ENCODE peak calls at places on chromosomes 12 and 14, in nine cellular contexts. O, T, I, F, U, H, D, C and A are unnamed samples.

GRCh38 chr12:29616664-29617409 is 119.4 kb upstream of the OVCH1 start:
- DNase-seq in D (no peak), U (no peak), O (no peak), H (no peak), F (no peak), I (no peak), T (peak), C (peak), A (no peak)

GRCh38 chr12:93624595-93625294 is 52.3 kb downstream of the SOCS2 start:
- DNase-seq in I (no peak), T (peak), H (no peak), O (no peak), D (peak), U (no peak), F (no peak), C (peak), A (peak)

GRCh38 chr12:47576256-47576655 is 129.6 kb downstream of the RPAP3 start:
- DNase-seq in I (no peak), D (no peak), U (peak), O (no peak), H (no peak), C (no peak), T (no peak), F (no peak), A (no peak)

GRCh38 chr14:64766430-64767151 is 62.4 kb downstream of the PLEKHG3 start:
- DNase-seq in O (no peak), U (peak), D (no peak), F (no peak), I (no peak), T (no peak), C (no peak), H (no peak), A (no peak)

GRCh38 chr12:64900540-64900939 is 76.1 kb downstream of the TBC1D30 start:
- DNase-seq in C (peak), D (no peak), U (no peak), I (no peak), T (peak), O (no peak), H (no peak), F (no peak), A (no peak)

GRCh38 chr14:29734732-29735131 is 192.9 kb downstream of the PRKD1 start:
- DNase-seq in T (no peak), O (no peak), C (no peak), F (no peak), U (no peak), I (no peak), H (no peak), D (no peak), A (no peak)

GRCh38 chr12:70883855-70884254 is 36.7 kb downstream of the PTPRR start:
- DNase-seq in O (no peak), C (no peak), F (no peak), I (no peak), H (no peak), D (no peak), U (no peak), T (no peak), A (no peak)

GRCh38 chr12:3113671-3114070 is 36.5 kb downstream of the TSPAN9 start:
- DNase-seq in H (no peak), I (no peak), C (no peak), F (no peak), O (no peak), U (no peak), T (no peak), D (no peak), A (no peak)

GRCh38 chr12:49446571-49446970 is 79.3 kb downstream of the SPATS2 start:
- DNase-seq in H (no peak), O (no peak), I (no peak), C (no peak), D (no peak), F (no peak), U (no peak), T (no peak), A (no peak)

GRCh38 chr12:79370021-79370420 is 320.7 kb downstream of the PAWR start:
- DNase-seq in C (peak), H (no peak), D (no peak), U (no peak), I (no peak), F (no peak), O (no peak), T (peak), A (no peak)

DNA sequence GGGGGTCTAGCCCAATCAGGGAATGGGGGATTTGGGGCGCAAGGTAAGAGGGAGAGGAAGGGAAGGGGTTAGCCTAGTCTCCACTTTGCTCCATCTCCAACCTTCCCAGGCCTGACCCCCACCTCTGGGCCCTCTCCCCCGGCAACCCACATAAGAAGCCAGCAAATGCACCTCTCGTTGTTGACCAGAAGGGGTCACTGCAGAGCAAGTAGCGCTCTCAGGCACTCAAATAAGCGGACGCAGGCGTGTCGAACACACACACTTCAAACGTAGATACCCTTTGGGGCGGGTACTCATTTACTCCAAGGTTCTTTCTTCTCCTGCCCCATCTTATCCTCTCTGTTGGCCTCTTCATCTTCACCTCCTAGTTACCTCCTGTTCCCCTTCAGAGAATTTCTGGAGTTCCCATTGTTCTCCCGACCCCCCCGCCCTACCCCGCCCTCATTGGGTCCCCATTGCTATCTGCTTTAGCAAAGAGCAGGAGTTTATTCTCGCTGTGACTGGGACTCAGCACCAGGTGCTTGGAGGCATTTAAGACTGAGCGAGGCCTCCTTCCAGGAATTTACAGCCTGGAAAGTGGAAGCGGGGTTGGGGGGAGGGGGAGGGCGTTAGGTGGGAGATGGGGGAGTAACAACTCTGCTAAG is 1.5 kb upstream of the SRRM4 start:
- DNase-seq in C (peak), I (peak), H (peak), U (peak), T (peak), O (peak), F (peak), D (peak), A (peak)
- TF ChIP-seq CTCF in C (peak), I (peak), H (peak), U (peak), T (peak), O (peak), F (peak), D (peak), A (peak)

GRCh38 chr14:93059260-93059659 is 56.5 kb downstream of the ITPK1 start:
- DNase-seq in D (no peak), T (no peak), F (no peak), U (no peak), I (no peak), C (no peak), O (no peak), H (no peak), A (no peak)

GRCh38 chr14:93056840-93057585 is 58.7 kb downstream of the ITPK1 start:
- DNase-seq in C (no peak), D (no peak), O (no peak), F (no peak), T (no peak), I (no peak), U (no peak), H (no peak), A (no peak)

GRCh38 chr14:93055651-93056115 is 60.0 kb downstream of the ITPK1 start:
- DNase-seq in F (no peak), O (peak), I (no peak), U (no peak), H (no peak), T (no peak), C (no peak), D (no peak), A (no peak)

GRCh38 chr14:93056166-93056839 is 59.4 kb downstream of the ITPK1 start:
- DNase-seq in H (no peak), I (no peak), D (no peak), T (no peak), C (no peak), F (no peak), U (no peak), O (no peak), A (no peak)

GRCh38 chr14:93057586-93058280 is 58.0 kb downstream of the ITPK1 start:
- DNase-seq in T (no peak), I (no peak), U (no peak), F (no peak), O (no peak), C (no peak), H (no peak), D (no peak), A (no peak)
- TF ChIP-seq CTCF in T (no peak), I (peak), U (no peak), F (no peak), O (no peak), C (no peak), H (no peak), D (no peak), A (no peak)

GRCh38 chr12:131543040-131543439 is 167.8 kb upstream of the SFSWAP start:
- DNase-seq in T (no peak), O (no peak), F (no peak), C (no peak), D (no peak), U (no peak), H (no peak), I (no peak), A (no peak)
- TF ChIP-seq CTCF in T (no peak), O (no peak), F (no peak), C (no peak), D (no peak), U (no peak), H (no peak), I (no peak), A (no peak)

DNA sequence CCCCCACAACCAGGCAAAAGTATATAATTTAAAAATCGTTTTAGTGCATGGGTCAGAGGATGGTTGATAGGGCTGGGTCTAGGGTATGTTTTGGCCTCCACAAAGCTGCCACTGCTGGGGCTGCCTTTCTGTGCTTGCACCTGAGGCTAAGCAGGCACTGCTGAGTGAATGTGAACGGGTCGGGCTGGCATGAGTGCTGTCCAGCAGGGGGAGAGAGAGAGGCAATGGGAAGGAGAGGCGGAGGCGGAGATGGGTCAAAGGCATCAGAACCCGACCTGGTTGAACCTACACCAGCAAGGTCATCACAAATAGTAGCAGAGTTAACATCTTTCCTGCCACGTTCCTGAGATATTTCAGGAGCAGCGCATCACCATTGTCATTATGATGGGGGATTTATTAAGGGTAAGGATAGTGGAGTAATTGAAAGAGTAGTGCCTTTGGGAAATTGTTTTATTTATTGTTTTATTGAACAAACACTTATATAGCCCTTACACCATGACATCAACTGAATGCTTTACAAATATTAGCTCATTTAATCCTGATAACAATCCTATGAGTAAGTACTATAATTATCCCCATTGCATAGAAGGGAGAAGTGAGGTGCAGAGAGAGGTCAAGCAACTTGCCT is 5.8 kb upstream of the NRXN3 start:
- DNase-seq in O (peak), H (peak), I (no peak), T (no peak), C (no peak), U (peak), F (peak), D (no peak), A (peak)
- TF ChIP-seq CTCF in O (peak), H (peak), I (peak), T (peak), C (peak), U (peak), F (peak), D (peak), A (peak)

DNA sequence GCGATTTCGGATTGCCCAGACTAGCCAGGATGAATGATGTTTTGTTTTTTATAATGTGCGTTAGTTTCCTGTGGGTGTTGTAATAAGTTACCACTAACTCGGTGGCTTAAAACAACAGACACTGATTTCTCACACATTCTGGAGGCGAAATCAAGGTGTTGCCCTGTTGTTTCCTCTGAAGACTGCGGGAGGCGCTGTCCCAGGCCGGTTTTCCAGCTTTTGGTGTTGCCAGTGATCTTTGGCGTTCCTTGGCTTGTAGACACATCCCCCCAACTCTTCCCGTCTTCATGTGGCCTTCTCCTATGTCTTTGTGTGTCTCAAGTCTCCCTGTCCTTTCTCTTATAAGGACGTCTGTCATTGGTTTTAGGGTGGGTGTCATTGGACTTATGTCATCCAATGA is 267.7 kb downstream of the AACS start:
- DNase-seq in C (no peak), H (no peak), O (no peak), T (no peak), U (peak), D (no peak), F (peak), I (no peak), A (no peak)
- TF ChIP-seq CTCF in C (peak), H (peak), O (no peak), T (no peak), U (peak), D (peak), F (peak), I (no peak), A (no peak)

GRCh38 chr14:76424359-76424758 is 48.4 kb downstream of the ESRRB start:
- DNase-seq in C (no peak), O (no peak), H (peak), F (no peak), T (no peak), I (no peak), U (peak), D (no peak), A (no peak)
- TF ChIP-seq CTCF in C (no peak), O (no peak), H (no peak), F (peak), T (no peak), I (no peak), U (no peak), D (peak), A (no peak)

GRCh38 chr14:69812725-69813124 is 15.7 kb upstream of the SLC10A1 start:
- DNase-seq in I (no peak), C (no peak), O (no peak), H (no peak), U (no peak), T (no peak), F (peak), D (no peak), A (no peak)
- TF ChIP-seq CTCF in I (no peak), C (no peak), O (no peak), H (no peak), U (no peak), T (no peak), F (peak), D (no peak), A (no peak)